ENCODE peak calls at places on chromosome 18, in four cellular contexts. E is NCI-H345, S is COR-L47, J is cardiac fibroblast. T is an unnamed sample.

GRCh38 chr18:44742741-44743311 is 62.1 kb downstream of the SETBP1 start:
- DNase-seq in E (peak; percentile 73), S (peak; percentile 94), J (peak; percentile 41), T (peak; percentile 45)

GRCh38 chr18:39178171-39178570 is 1612.6 kb upstream of the CELF4 start:
- DNase-seq in J (no peak), E (no peak), S (no peak), T (no peak)

GRCh38 chr18:68564961-68565360 is 149.9 kb downstream of the TMX3 start:
- DNase-seq in J (peak; percentile 24), E (peak; percentile 47), S (no peak), T (no peak)

GRCh38 chr18:76445275-76445674 is 49.8 kb downstream of the ZNF516 start:
- DNase-seq in J (peak; percentile 84), E (no peak), S (no peak), T (peak; percentile 67)

GRCh38 chr18:31197676-31198075 is 35.0 kb upstream of the DSC1 start:
- DNase-seq in S (peak; percentile 66), J (no peak), E (peak; percentile 47), T (no peak)

GRCh38 chr18:12059334-12060181 is 34.1 kb upstream of the ANKRD62 start:
- DNase-seq in E (no peak), J (no peak), S (no peak), T (no peak)

GRCh38 chr18:73119574-73119973 is 251.8 kb upstream of the NETO1 start:
- DNase-seq in S (no peak), E (no peak), J (no peak), T (no peak)

GRCh38 chr18:23887493-23887892 is 127.1 kb upstream of the TTC39C start:
- DNase-seq in S (peak; percentile 98), J (peak; percentile 73), E (peak; percentile 92), T (no peak)

GRCh38 chr18:56575819-56576663 is 62.4 kb downstream of the TXNL1 start:
- DNase-seq in J (peak; percentile 78), E (peak; percentile 24), S (peak; percentile 68), T (peak; percentile 78)

GRCh38 chr18:10041180-10041579 is 127.4 kb downstream of the VAPA start:
- DNase-seq in E (no peak), S (no peak), J (peak; percentile 91), T (no peak)

GRCh38 chr18:35029103-35029502 is 12.1 kb upstream of the MAPRE2 start:
- DNase-seq in S (no peak), J (peak; percentile 52), E (no peak), T (peak; percentile 44)

GRCh38 chr18:33269223-33269622 is 171.3 kb downstream of the CCDC178 start:
- DNase-seq in S (no peak), J (no peak), E (no peak), T (no peak)

GRCh38 chr18:902179-902718 is 2.4 kb upstream of the ADCYAP1 start:
- DNase-seq in S (peak; percentile 24), J (peak; percentile 54), E (peak; percentile 42), T (no peak)

GRCh38 chr18:63410792-63411191 is 11.5 kb downstream of the VPS4B start:
- DNase-seq in J (peak; percentile 19), E (no peak), S (no peak), T (peak; percentile 21)

GRCh38 chr18:31100598-31101147 is 1.5 kb downstream of the DSC2 start:
- DNase-seq in E (no peak), J (no peak), S (no peak), T (no peak)

GRCh38 chr18:79723628-79724027 is 44.0 kb downstream of the CTDP1 start:
- DNase-seq in S (no peak), E (no peak), J (no peak), T (no peak)

GRCh38 chr18:13137939-13138821 is 80.4 kb upstream of the LDLRAD4 start:
- DNase-seq in E (no peak), J (peak; percentile 12), S (peak; percentile 9), T (no peak)

GRCh38 chr18:54822872-54823845 is 5.1 kb upstream of the RAB27B start:
- DNase-seq in S (no peak), E (no peak), J (peak; percentile 87), T (peak; percentile 72)

GRCh38 chr18:40832362-40832761 is 1122.7 kb upstream of the PIK3C3 start:
- DNase-seq in E (no peak), J (peak; percentile 23), S (no peak), T (no peak)

GRCh38 chr18:49460958-49461601 is 635 bp upstream of the DYM start:
- DNase-seq in J (peak; percentile 71), E (peak; percentile 33), S (no peak), T (no peak)

GRCh38 chr18:53153281-53153680 is 813.3 kb downstream of the DCC start:
- DNase-seq in S (no peak), E (no peak), J (peak; percentile 1), T (no peak)

GRCh38 chr18:45155526-45155925 is 459.8 kb upstream of the SLC14A2 start:
- DNase-seq in S (no peak), E (no peak), J (no peak), T (no peak)

GRCh38 chr18:33579147-33579867 is 1.3 kb downstream of the ASXL3 start:
- DNase-seq in E (peak; percentile 33), J (no peak), S (peak; percentile 29), T (no peak)

GRCh38 chr18:52615321-52615720 is 275.3 kb downstream of the DCC start:
- DNase-seq in J (no peak), E (no peak), S (no peak), T (no peak)

GRCh38 chr18:51957001-51957400 is 383.0 kb upstream of the DCC start:
- DNase-seq in S (no peak), J (no peak), E (no peak), T (no peak)

GRCh38 chr18:36580874-36581750 is 247.7 kb downstream of the TPGS2 start:
- DNase-seq in J (peak; percentile 34), E (no peak), S (no peak), T (no peak)

GRCh38 chr18:80210312-80211083 is 36.8 kb downstream of the PARD6G start:
- DNase-seq in J (no peak), E (no peak), S (no peak), T (no peak)

GRCh38 chr18:39571511-39571910 is 2005.9 kb upstream of the CELF4 start:
- DNase-seq in J (peak; percentile 48), E (no peak), S (peak; percentile 45), T (peak; percentile 21)

GRCh38 chr18:22470511-22471181 is 52.9 kb upstream of the CTAGE1 start:
- DNase-seq in S (no peak), E (no peak), J (peak; percentile 81), T (no peak)

GRCh38 chr18:34493566-34494358 is 216.3 kb upstream of the DTNA start:
- DNase-seq in E (peak; percentile 60), S (peak; percentile 78), J (no peak), T (peak; percentile 7)

GRCh38 chr18:23825978-23826405 is 136.7 kb downstream of the LAMA3 start:
- DNase-seq in S (no peak), E (no peak), J (peak; percentile 95), T (peak; percentile 86)

GRCh38 chr18:12352188-12352587 is 24.8 kb downstream of the AFG3L2 start:
- DNase-seq in S (no peak), J (no peak), E (no peak), T (no peak)

GRCh38 chr18:48887905-48888531 is 62.7 kb downstream of the SMAD7 start:
- DNase-seq in J (no peak), S (no peak), E (no peak), T (no peak)

GRCh38 chr18:49024808-49025361 is 74.1 kb upstream of the SMAD7 start:
- DNase-seq in S (no peak), E (no peak), J (no peak), T (no peak)

T was measured in myocyte.